ENCODE peak calls at places on chromosome 15, in four cellular contexts. P is central memory CD8-positive, alpha-beta T cell; I is brain microvascular endothelial cell; K is NCI-H1105. S is an unnamed sample.
A peak's percentile ranks its signal among the peaks of the same experiment; 100 is the strongest.

GRCh38 chr15:67850995-67851535 is 11.2 kb upstream of the RNU6-1 start:
- DNase-seq in P (no peak), I (no peak), K (no peak), S (peak; percentile 65)

GRCh38 chr15:89761009-89761831 is 10.2 kb upstream of the MESP1 start:
- DNase-seq in P (no peak), I (no peak), K (no peak), S (no peak)

GRCh38 chr15:85494035-85494793 is 113.8 kb downstream of the AKAP13 start:
- DNase-seq in P (no peak), I (peak; percentile 91), K (no peak), S (peak; percentile 95)

GRCh38 chr15:41879321-41879845 is 14.5 kb downstream of the SPTBN5 start:
- DNase-seq in P (no peak), I (no peak), K (no peak), S (no peak)

GRCh38 chr15:25587616-25588340 is 149.0 kb upstream of the UBE3A start:
- DNase-seq in P (no peak), I (no peak), K (no peak), S (no peak)

GRCh38 chr15:29139540-29140459 is 129.8 kb downstream of the NSMCE3 start:
- DNase-seq in P (peak; percentile 30), I (peak; percentile 20), K (no peak), S (no peak)

GRCh38 chr15:64144565-64145281 is 6.8 kb upstream of the SNX22 start:
- DNase-seq in P (no peak), I (no peak), K (no peak), S (no peak)

GRCh38 chr15:48409623-48410022 is 78.4 kb downstream of the DUT start:
- DNase-seq in P (no peak), I (no peak), K (no peak), S (no peak)

GRCh38 chr15:98896002-98896721 is 111.4 kb downstream of the PGPEP1L start:
- DNase-seq in P (no peak), I (peak; percentile 89), K (no peak), S (peak; percentile 84)

GRCh38 chr15:52100807-52101206 is 11.8 kb downstream of the BCL2L10 start:
- DNase-seq in P (no peak), I (peak; percentile 97), K (no peak), S (peak; percentile 90)

GRCh38 chr15:70179309-70179892 is 81.7 kb upstream of the TLE3 start:
- DNase-seq in P (no peak), I (no peak), K (no peak), S (no peak)

GRCh38 chr15:95857758-95858157 is 472.7 kb upstream of the NR2F2 start:
- DNase-seq in P (no peak), I (no peak), K (no peak), S (no peak)

GRCh38 chr15:73704869-73705645 is 20.9 kb downstream of the CD276 start:
- DNase-seq in P (peak; percentile 35), I (peak; percentile 28), K (peak; percentile 14), S (peak; percentile 50)

GRCh38 chr15:93852761-93853160 is 378.6 kb upstream of the MCTP2 start:
- DNase-seq in P (no peak), I (no peak), K (no peak), S (peak; percentile 64)

GRCh38 chr15:68055224-68055705 is 1.1 kb downstream of the PIAS1 start:
- DNase-seq in P (peak; percentile 25), I (peak; percentile 51), K (peak; percentile 62), S (peak; percentile 62)

GRCh38 chr15:49145651-49146609 is 9.5 kb downstream of the COPS2 start:
- DNase-seq in P (no peak), I (peak; percentile 73), K (peak; percentile 0), S (peak; percentile 71)

GRCh38 chr15:88276821-88277220 is 20.3 kb upstream of the NTRK3 start:
- DNase-seq in P (no peak), I (no peak), K (no peak), S (no peak)

GRCh38 chr15:82850731-82851130 is 41.3 kb downstream of the WHAMM start:
- DNase-seq in P (no peak), I (no peak), K (no peak), S (no peak)

GRCh38 chr15:61828860-61829513 is 231.3 kb downstream of the VPS13C start:
- DNase-seq in P (no peak), I (no peak), K (no peak), S (no peak)

GRCh38 chr15:35439291-35439690 is 106.7 kb downstream of the DPH6 start:
- DNase-seq in P (no peak), I (peak; percentile 67), K (no peak), S (peak; percentile 4)